ENCODE peak calls at places on chromosome 16, in nine cellular contexts. A is SK-N-DZ; T is RWPE1; C is CD4-positive, CD25-positive, alpha-beta regulatory T cell; L is natural killer cell; J is NCI-H1092; M is Kasumi-1; P is T follicular helper cell; I is GM20000. U is an unnamed sample.
A peak's percentile ranks its signal among the peaks of the same experiment; 100 is the strongest.

GRCh38 chr16:27245276-27246231 is 23.0 kb downstream of the NSMCE1 start:
- DNase-seq in L (no peak), J (no peak), I (no peak), A (no peak), C (no peak), T (peak; percentile 73), M (no peak), P (no peak), U (no peak)

GRCh38 chr16:74455619-74456289 is 34.5 kb upstream of the CLEC18B start:
- DNase-seq in L (no peak), A (no peak), P (no peak), T (peak; percentile 69), I (no peak), J (no peak), M (no peak), C (no peak), U (no peak)

GRCh38 chr16:70526403-70526802 is 2.8 kb downstream of the SF3B3 start:
- DNase-seq in P (no peak), I (no peak), C (no peak), L (no peak), T (no peak), A (no peak), M (no peak), J (no peak), U (no peak)

GRCh38 chr16:49674255-49674980 is 181.5 kb downstream of the ZNF423 start:
- DNase-seq in C (no peak), P (no peak), A (no peak), J (no peak), L (no peak), M (no peak), I (no peak), T (no peak), U (no peak)

GRCh38 chr16:14420721-14421488 is 209.2 kb downstream of the PARN start:
- DNase-seq in L (no peak), P (no peak), M (no peak), A (no peak), T (no peak), I (no peak), C (no peak), J (no peak), U (no peak)

GRCh38 chr16:28981517-28981916 is 3.3 kb upstream of the LAT start:
- DNase-seq in A (no peak), L (no peak), I (peak; percentile 50), T (peak; percentile 7), C (no peak), P (no peak), M (peak; percentile 3), J (no peak), U (no peak)

GRCh38 chr16:13906426-13907089 is 13.4 kb upstream of the ERCC4 start:
- DNase-seq in C (no peak), I (no peak), L (no peak), A (peak; percentile 47), T (no peak), J (no peak), M (no peak), P (no peak), U (no peak)

GRCh38 chr16:67238278-67238575 is 9.1 kb downstream of the FHOD1 start:
- DNase-seq in A (no peak), J (no peak), L (no peak), T (no peak), I (no peak), C (no peak), M (no peak), P (no peak), U (no peak)

GRCh38 chr16:57069635-57070350 is 22.6 kb upstream of the CPNE2 start:
- DNase-seq in L (no peak), T (no peak), C (no peak), P (no peak), I (no peak), M (no peak), A (no peak), J (no peak), U (no peak)

GRCh38 chr16:80984124-80984892 is 22.4 kb downstream of the CMC2 start:
- DNase-seq in A (no peak), T (no peak), C (no peak), I (no peak), L (no peak), J (no peak), M (no peak), P (no peak), U (no peak)

GRCh38 chr16:8866884-8867482 is 1.8 kb downstream of the CARHSP1 start:
- DNase-seq in C (no peak), I (no peak), J (no peak), A (no peak), M (no peak), L (no peak), T (no peak), P (no peak), U (no peak)

GRCh38 chr16:69105501-69106361 is at the start of gene HAS3:
- DNase-seq in J (peak; percentile 59), L (no peak), P (no peak), C (no peak), I (peak; percentile 84), T (peak; percentile 73), A (peak; percentile 59), M (peak; percentile 86), U (no peak)

GRCh38 chr16:29760567-29761279 is 14.9 kb upstream of the C16orf54 start:
- DNase-seq in J (no peak), C (no peak), L (no peak), I (no peak), A (no peak), T (no peak), M (no peak), P (no peak), U (no peak)

GRCh38 chr16:75193730-75194444 is 13.1 kb downstream of the CTRB2 start:
- DNase-seq in J (no peak), A (no peak), I (no peak), P (no peak), T (no peak), M (no peak), C (no peak), L (no peak), U (no peak)

GRCh38 chr16:29808219-29808900 is 2.0 kb downstream of the MAZ start:
- DNase-seq in T (no peak), P (no peak), M (no peak), C (no peak), J (no peak), A (no peak), L (peak; percentile 31), I (no peak), U (no peak)

GRCh38 chr16:85755929-85756768 is 5.3 kb upstream of the C16orf74 start:
- DNase-seq in L (no peak), A (no peak), C (no peak), I (peak; percentile 81), M (peak; percentile 34), T (no peak), P (no peak), J (no peak), U (no peak)

GRCh38 chr16:84667600-84668309 is 19.4 kb downstream of the KLHL36 start:
- DNase-seq in J (no peak), P (no peak), L (no peak), T (no peak), A (peak; percentile 75), M (no peak), C (no peak), I (no peak), U (no peak)

GRCh38 chr16:27102701-27103575 is 36.2 kb downstream of the C16orf82 start:
- DNase-seq in J (no peak), P (no peak), M (no peak), L (no peak), T (no peak), A (no peak), C (no peak), I (no peak), U (no peak)

GRCh38 chr16:84618428-84619102 is 687 bp upstream of the COTL1 start:
- DNase-seq in J (peak; percentile 9), L (no peak), I (no peak), C (no peak), M (no peak), P (no peak), T (peak; percentile 87), A (no peak), U (no peak)

GRCh38 chr16:83248735-83249469 is 558.9 kb upstream of the HSBP1 start:
- DNase-seq in P (no peak), T (no peak), A (no peak), L (no peak), M (no peak), C (no peak), J (no peak), I (no peak), U (no peak)

GRCh38 chr16:57138281-57138935 is 46.0 kb downstream of the CPNE2 start:
- DNase-seq in L (no peak), I (no peak), T (no peak), P (no peak), C (no peak), A (no peak), J (no peak), M (no peak), U (no peak)

GRCh38 chr16:24734382-24734781 is 4.9 kb downstream of the TNRC6A start:
- DNase-seq in M (no peak), C (no peak), P (no peak), T (no peak), I (peak; percentile 36), L (no peak), J (no peak), A (no peak), U (no peak)

GRCh38 chr16:72124148-72124547 is 30.5 kb downstream of the DHX38 start:
- DNase-seq in C (no peak), L (no peak), A (no peak), T (no peak), I (no peak), P (no peak), M (no peak), J (no peak), U (no peak)

U was measured in T-helper 22 cell.